ENCODE peak calls at places on chromosomes 16 and 17, in four cellular contexts. X is progenitor cell of endocrine pancreas, E is heart left ventricle, H is fibroblast of pulmonary artery. W is an unnamed sample.

GRCh38 chr16:74749291-74750055 is 25.1 kb downstream of the FA2H start:
- DNase-seq in X (no peak), E (no peak), H (no peak), W (no peak)

GRCh38 chr17:21679256-21680146 is 12.8 kb upstream of the KCNJ18 start:
- DNase-seq in X (no peak), E (no peak), H (no peak), W (no peak)

GRCh38 chr16:86363836-86364618 is 146.3 kb upstream of the FOXF1 start:
- DNase-seq in X (no peak), E (no peak), H (no peak), W (no peak)

GRCh38 chr17:37067555-37068111 is 118.9 kb downstream of the AATF start:
- DNase-seq in X (no peak), E (no peak), H (peak), W (no peak)

GRCh38 chr17:14038206-14038605 is 31.1 kb upstream of the COX10 start:
- DNase-seq in X (no peak), E (no peak), H (peak), W (no peak)

GRCh38 chr17:11535231-11535630 is 63.0 kb upstream of the DNAH9 start:
- DNase-seq in X (no peak), E (no peak), H (no peak), W (no peak)

GRCh38 chr17:1082579-1082978 is 85.7 kb downstream of the TIMM22 start:
- DNase-seq in X (no peak), E (no peak), H (peak), W (no peak)

GRCh38 chr17:65485388-65486299 is 75.8 kb downstream of the AXIN2 start:
- DNase-seq in X (no peak), E (peak), H (peak), W (no peak)

GRCh38 chr16:30053376-30054015 is 12.1 kb upstream of the ALDOA start:
- DNase-seq in X (no peak), E (no peak), H (peak), W (no peak)

GRCh38 chr17:78027121-78027520 is 68.6 kb downstream of the TNRC6C start:
- DNase-seq in X (no peak), E (no peak), H (no peak), W (no peak)

GRCh38 chr17:64174686-64175456 is 44.9 kb upstream of the ERN1 start:
- DNase-seq in X (no peak), E (peak), H (peak), W (no peak)

DNA sequence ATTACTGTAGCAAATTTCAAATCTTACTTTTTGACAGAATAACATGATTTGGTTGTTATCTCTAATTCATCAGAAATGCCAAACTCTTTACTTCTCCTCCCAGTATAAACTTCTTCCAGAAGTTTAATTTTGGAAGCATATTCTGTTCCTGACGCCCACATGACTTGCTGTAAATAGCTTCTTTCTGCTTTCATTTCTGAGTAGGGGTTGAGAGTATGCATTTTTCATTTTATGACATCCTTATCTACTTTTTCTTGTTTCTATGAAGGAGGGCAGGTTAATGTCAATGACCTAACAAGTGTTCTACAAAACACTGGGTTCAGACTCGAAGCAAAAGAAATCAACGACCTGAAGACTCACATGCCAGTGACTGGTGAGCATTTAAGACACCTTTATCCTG is 36.6 kb upstream of the EFCAB3 start:
- DNase-seq in X (no peak), E (no peak), H (no peak), W (no peak)
- TF ChIP-seq CTCF in X (no peak), E (no peak), H (no peak), W (no peak)

GRCh38 chr17:16873654-16874035 is 98.3 kb downstream of the TNFRSF13B start:
- DNase-seq in X (no peak), E (no peak), H (no peak), W (no peak)

GRCh38 chr17:16872351-16872751 is 99.6 kb downstream of the TNFRSF13B start:
- DNase-seq in X (no peak), E (no peak), H (no peak), W (no peak)

GRCh38 chr17:16872836-16873653 is 98.9 kb downstream of the TNFRSF13B start:
- DNase-seq in X (peak), E (no peak), H (no peak), W (no peak)

GRCh38 chr17:16866436-16866835 is 105.5 kb downstream of the TNFRSF13B start:
- DNase-seq in X (no peak), E (no peak), H (no peak), W (no peak)

DNA sequence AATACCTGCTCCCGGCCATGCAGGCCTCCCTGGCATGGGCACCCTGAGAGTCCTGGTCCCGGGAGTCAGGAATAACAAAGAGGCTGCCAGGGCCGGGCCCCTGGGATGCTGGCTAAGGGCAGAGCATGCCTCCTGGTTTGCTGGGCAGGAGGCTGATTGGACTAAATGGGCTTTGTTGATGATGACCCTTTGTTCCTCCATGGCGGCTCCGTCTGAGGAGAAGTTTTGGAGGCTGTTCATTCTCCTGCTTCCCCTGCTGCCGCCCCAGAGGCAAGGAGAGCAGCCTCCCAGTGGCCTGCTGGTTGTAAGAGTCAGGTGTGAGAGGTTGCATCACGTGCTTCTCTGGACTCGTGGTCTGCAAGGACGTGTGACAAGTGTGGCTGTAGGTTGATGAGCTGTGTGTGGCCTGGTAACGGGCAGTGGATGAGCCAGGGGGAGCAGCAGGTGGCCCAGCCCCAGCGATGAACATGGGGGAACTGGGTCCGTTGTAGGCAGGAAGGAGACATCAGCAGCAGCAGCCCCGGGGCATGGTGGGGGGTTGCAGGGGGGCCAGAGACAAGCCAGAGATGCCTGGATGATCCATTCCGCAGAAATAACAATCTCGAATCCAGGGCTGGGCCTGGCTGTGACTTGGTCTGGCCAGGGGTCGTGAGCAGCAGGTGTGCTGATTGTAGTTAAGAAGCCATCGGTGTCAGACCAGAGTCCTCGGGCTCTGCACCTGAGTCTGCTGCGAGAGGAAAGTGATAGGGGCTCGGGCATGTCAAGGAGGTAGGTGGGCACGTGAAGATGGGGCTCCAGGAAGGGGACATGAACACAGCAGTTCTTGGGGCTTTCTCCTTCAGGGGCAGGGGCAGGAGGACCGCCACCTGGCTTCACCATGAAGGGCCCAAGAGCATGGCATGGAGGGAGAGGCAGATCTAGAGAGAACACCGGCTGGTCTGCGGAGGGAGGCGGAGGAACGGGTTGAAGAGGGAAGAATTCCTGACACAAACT is 101.4 kb downstream of the TNFRSF13B start:
- DNase-seq in X (no peak), E (no peak), H (no peak), W (no peak)
- TF ChIP-seq CTCF in X (no peak), E (no peak), H (no peak), W (no peak)

GRCh38 chr16:1815461-1815860 is 11.2 kb downstream of the HAGH start:
- DNase-seq in X (no peak), E (peak), H (no peak), W (no peak)

GRCh38 chr16:1810106-1810505 is 16.5 kb downstream of the HAGH start:
- DNase-seq in X (no peak), E (no peak), H (no peak), W (no peak)

GRCh38 chr16:1810536-1810935 is 16.1 kb downstream of the HAGH start:
- DNase-seq in X (no peak), E (no peak), H (no peak), W (no peak)

GRCh38 chr16:1809281-1809801 is 15.8 kb upstream of the IGFALS start:
- DNase-seq in X (no peak), E (no peak), H (no peak), W (no peak)

GRCh38 chr16:1812732-1813163 is 13.9 kb downstream of the HAGH start:
- DNase-seq in X (no peak), E (peak), H (peak), W (no peak)
- TF ChIP-seq CTCF in X (peak), E (peak), H (peak), W (peak)

GRCh38 chr17:62824290-62825135 is 16.4 kb upstream of the MARCHF10 start:
- DNase-seq in X (no peak), E (no peak), H (peak), W (no peak)

GRCh38 chr17:62827722-62828498 is 19.8 kb upstream of the MARCHF10 start:
- DNase-seq in X (no peak), E (no peak), H (peak), W (no peak)

GRCh38 chr17:62823111-62823895 is 15.2 kb upstream of the MARCHF10 start:
- DNase-seq in X (no peak), E (no peak), H (peak), W (no peak)

GRCh38 chr17:62826956-62827355 is 18.8 kb upstream of the MARCHF10 start:
- DNase-seq in X (no peak), E (no peak), H (peak), W (no peak)

DNA sequence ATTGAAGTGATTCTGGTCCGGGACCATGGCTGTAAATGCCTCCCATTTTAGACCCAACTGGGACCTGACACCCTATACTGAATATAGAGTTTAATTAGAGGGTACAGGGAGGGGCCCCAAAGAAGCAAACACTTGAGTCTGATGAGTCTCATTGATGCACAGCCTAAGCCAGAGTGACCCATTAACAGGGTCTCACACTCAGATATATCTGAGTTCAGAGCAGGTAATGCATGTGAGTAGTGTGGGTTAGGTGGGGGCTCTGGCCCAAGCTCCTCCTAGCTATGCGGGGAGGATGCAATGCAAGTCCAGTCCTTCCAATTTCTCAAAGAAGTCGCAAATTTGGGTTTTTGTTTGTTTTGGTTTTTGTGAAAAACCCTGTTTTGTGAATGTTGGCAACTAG is 17.1 kb upstream of the MARCHF10 start:
- DNase-seq in X (no peak), E (no peak), H (no peak), W (no peak)
- TF ChIP-seq CTCF in X (no peak), E (no peak), H (no peak), W (no peak)

GRCh38 chr17:73791644-73792043 is 147.4 kb upstream of the SDK2 start:
- DNase-seq in X (no peak), E (no peak), H (no peak), W (no peak)
- TF ChIP-seq CTCF in X (no peak), E (no peak), H (no peak), W (no peak)

GRCh38 chr17:41518789-41519449 is at the start of gene KRT15:
- DNase-seq in X (no peak), E (no peak), H (peak), W (no peak)
- TF ChIP-seq CTCF in X (no peak), E (no peak), H (no peak), W (no peak)

GRCh38 chr17:34369571-34369970 is 6.5 kb upstream of the CCL1 start:
- DNase-seq in X (no peak), E (no peak), H (no peak), W (no peak)
- TF ChIP-seq CTCF in X (no peak), E (no peak), H (no peak), W (no peak)

GRCh38 chr16:2278272-2278608 is 10.3 kb upstream of the RNPS1 start:
- DNase-seq in X (no peak), E (no peak), H (no peak), W (no peak)
- TF ChIP-seq CTCF in X (peak), E (no peak), H (no peak), W (no peak)

DNA sequence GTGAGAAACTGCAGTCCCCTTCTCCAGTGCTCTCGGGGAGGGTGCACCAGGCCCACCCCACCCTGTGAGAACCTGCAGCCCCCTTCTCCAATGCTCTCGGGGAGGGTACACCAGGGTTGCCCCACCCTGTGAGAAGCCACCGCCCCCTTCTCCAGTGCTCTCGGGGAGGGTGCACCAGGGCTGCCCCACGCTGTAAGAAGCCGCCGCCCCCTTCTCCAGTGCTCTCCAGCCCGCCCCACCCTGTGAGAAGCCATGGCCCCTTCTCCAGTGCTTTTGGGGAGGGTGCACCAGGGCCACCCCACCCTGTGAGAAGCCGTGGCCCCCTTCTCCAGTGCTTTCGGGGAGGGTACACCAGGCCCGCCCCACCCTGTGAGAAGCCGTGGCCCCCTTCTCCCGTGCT is 12.1 kb downstream of the SPATA33 start:
- DNase-seq in X (no peak), E (no peak), H (no peak), W (no peak)
- TF ChIP-seq CTCF in X (no peak), E (no peak), H (no peak), W (no peak)

GRCh38 chr17:82913304-82914043 is 73.7 kb upstream of the ZNF750 start:
- DNase-seq in X (no peak), E (no peak), H (no peak), W (no peak)

GRCh38 chr17:82912571-82913089 is 72.8 kb upstream of the ZNF750 start:
- DNase-seq in X (no peak), E (peak), H (no peak), W (no peak)

GRCh38 chr17:82914375-82914774 is 74.6 kb upstream of the ZNF750 start:
- DNase-seq in X (no peak), E (peak), H (no peak), W (no peak)

GRCh38 chr17:82915697-82916027 is 75.8 kb upstream of the ZNF750 start:
- DNase-seq in X (no peak), E (no peak), H (no peak), W (no peak)

DNA sequence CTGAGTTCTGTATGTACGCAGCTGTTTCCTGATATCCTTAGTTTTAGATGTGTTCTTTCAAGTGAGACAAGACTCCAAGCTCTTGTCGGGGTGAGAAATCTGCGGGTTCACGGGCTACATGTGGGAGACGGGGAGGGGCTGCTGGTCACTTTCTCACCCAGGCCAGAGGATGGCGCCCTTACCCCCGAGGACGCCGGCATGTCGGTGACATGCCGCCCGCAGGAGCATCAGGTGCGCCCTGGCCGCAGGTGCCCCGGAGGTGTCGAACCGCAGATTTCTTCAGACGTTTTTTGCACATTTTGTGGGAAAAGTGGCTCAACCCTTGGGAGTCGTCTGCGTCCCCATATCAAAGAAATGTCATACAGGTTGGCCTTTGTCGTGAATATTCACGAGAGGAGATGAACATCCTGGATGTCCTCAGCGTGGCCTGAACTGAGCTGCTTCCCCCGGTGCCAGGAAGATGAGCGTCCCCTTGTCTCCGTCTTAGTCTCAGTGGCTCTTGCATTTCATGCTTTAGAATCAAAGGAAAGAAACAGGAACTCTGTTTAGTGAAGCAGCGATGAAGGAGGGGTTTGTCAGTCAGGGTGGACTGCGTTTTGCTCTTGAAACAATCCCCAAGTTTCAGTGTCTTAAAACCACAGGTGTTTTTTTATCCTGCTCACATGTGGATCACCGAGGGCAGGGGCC is 75.3 kb upstream of the ZNF750 start:
- DNase-seq in X (no peak), E (no peak), H (no peak), W (no peak)
- TF ChIP-seq CTCF in X (peak), E (no peak), H (no peak), W (peak)

W was measured in GM12864.